ENCODE peak calls at places on chromosomes 16 and 17, in ten cellular contexts. Z is vagina, Y is ovary, U is fibroblast of pulmonary artery, I is coronary artery, X is fibroblast of lung, B is ascending aorta, D is adrenal gland, N is MM.1S, C is PC-3. R is an unnamed sample.

GRCh38 chr17:38604479-38605229 is 1.1 kb downstream of the SRCIN1 start:
- DNase-seq in Z (no peak), Y (no peak), U (no peak), I (no peak), X (no peak), B (no peak), D (no peak), N (peak), C (no peak), R (no peak)

GRCh38 chr16:23389201-23389600 is 63.8 kb downstream of the COG7 start:
- DNase-seq in Z (no peak), Y (no peak), U (no peak), I (no peak), X (no peak), B (no peak), D (no peak), N (no peak), C (no peak), R (no peak)

GRCh38 chr17:28811594-28812135 is 30.9 kb downstream of the FAM222B start:
- DNase-seq in Z (no peak), Y (no peak), U (peak), I (no peak), X (peak), B (no peak), D (no peak), N (peak), C (peak), R (peak)

GRCh38 chr16:51155199-51155607 is 4.1 kb upstream of the SALL1 start:
- DNase-seq in Z (no peak), Y (peak), U (no peak), I (no peak), X (peak), B (no peak), D (no peak), N (no peak), C (no peak), R (peak)

GRCh38 chr16:25009822-25010221 is 5.3 kb downstream of the ARHGAP17 start:
- DNase-seq in Z (no peak), Y (no peak), U (peak), I (no peak), X (peak), B (peak), D (no peak), N (no peak), C (no peak), R (peak)

GRCh38 chr17:82890926-82891678 is 51.3 kb upstream of the ZNF750 start:
- DNase-seq in Z (no peak), Y (no peak), U (no peak), I (no peak), X (no peak), B (no peak), D (no peak), N (no peak), C (no peak), R (no peak)

GRCh38 chr16:927931-928330 is 42.9 kb downstream of the LMF1 start:
- DNase-seq in Z (no peak), Y (no peak), U (no peak), I (no peak), X (no peak), B (no peak), D (no peak), N (no peak), C (no peak), R (no peak)

GRCh38 chr17:61481421-61481820 is 29.2 kb downstream of the TBX4 start:
- DNase-seq in Z (no peak), Y (no peak), U (no peak), I (peak), X (no peak), B (no peak), D (no peak), N (no peak), C (no peak), R (no peak)

GRCh38 chr16:73232555-73233422 is 184.9 kb upstream of the ZFHX3 start:
- DNase-seq in Z (peak), Y (peak), U (peak), I (peak), X (peak), B (no peak), D (no peak), N (no peak), C (peak), R (peak)

GRCh38 chr16:4814046-4814445 is 11.6 kb upstream of the ROGDI start:
- DNase-seq in Z (no peak), Y (no peak), U (no peak), I (no peak), X (no peak), B (no peak), D (no peak), N (no peak), C (no peak), R (no peak)

GRCh38 chr17:17535957-17536356 is 39.8 kb upstream of the RASD1 start:
- DNase-seq in Z (no peak), Y (no peak), U (peak), I (peak), X (peak), B (peak), D (peak), N (no peak), C (no peak), R (peak)

GRCh38 chr17:38619937-38620550 is 14.3 kb upstream of the SRCIN1 start:
- DNase-seq in Z (no peak), Y (no peak), U (no peak), I (no peak), X (no peak), B (peak), D (no peak), N (no peak), C (no peak), R (no peak)

GRCh38 chr17:27264068-27264812 is 29.7 kb upstream of the WSB1 start:
- DNase-seq in Z (no peak), Y (no peak), U (no peak), I (no peak), X (no peak), B (no peak), D (no peak), N (no peak), C (no peak), R (no peak)

GRCh38 chr17:48586355-48586924 is 3.6 kb downstream of the HOXB3 start:
- DNase-seq in Z (no peak), Y (no peak), U (no peak), I (no peak), X (peak), B (no peak), D (no peak), N (peak), C (no peak), R (no peak)

GRCh38 chr16:87821346-87822001 is 47.8 kb downstream of the SLC7A5 start:
- DNase-seq in Z (no peak), Y (no peak), U (no peak), I (no peak), X (no peak), B (no peak), D (no peak), N (no peak), C (no peak), R (no peak)

GRCh38 chr16:8740775-8741355 is 56.6 kb downstream of the TMEM186 start:
- DNase-seq in Z (no peak), Y (no peak), U (no peak), I (no peak), X (no peak), B (no peak), D (no peak), N (no peak), C (no peak), R (no peak)

GRCh38 chr17:63680700-63681099 is 19.2 kb downstream of the LIMD2 start:
- DNase-seq in Z (no peak), Y (no peak), U (no peak), I (no peak), X (no peak), B (no peak), D (no peak), N (no peak), C (no peak), R (no peak)

GRCh38 chr17:29929006-29929543 is 953 bp downstream of the SSH2 start:
- DNase-seq in Z (no peak), Y (no peak), U (peak), I (no peak), X (peak), B (no peak), D (peak), N (peak), C (peak), R (no peak)

GRCh38 chr17:61366715-61367413 is 32.8 kb upstream of the TBX2 start:
- DNase-seq in Z (no peak), Y (no peak), U (no peak), I (no peak), X (no peak), B (no peak), D (no peak), N (no peak), C (no peak), R (no peak)

GRCh38 chr16:80684906-80685305 is 119.5 kb downstream of the CDYL2 start:
- DNase-seq in Z (no peak), Y (no peak), U (no peak), I (no peak), X (no peak), B (no peak), D (no peak), N (no peak), C (no peak), R (no peak)

GRCh38 chr16:2009302-2009711 is 314 bp downstream of the ZNF598 start:
- DNase-seq in Z (no peak), Y (no peak), U (no peak), I (no peak), X (no peak), B (no peak), D (no peak), N (peak), C (no peak), R (no peak)

GRCh38 chr17:2982854-2983636 is 80.4 kb downstream of the OR1D5 start:
- DNase-seq in Z (no peak), Y (peak), U (peak), I (peak), X (peak), B (peak), D (peak), N (no peak), C (no peak), R (peak)

GRCh38 chr16:85588562-85589503 is 24.3 kb upstream of the GSE1 start:
- DNase-seq in Z (no peak), Y (no peak), U (no peak), I (no peak), X (no peak), B (no peak), D (no peak), N (no peak), C (no peak), R (no peak)

GRCh38 chr16:78515421-78515820 is 416.0 kb downstream of the WWOX start:
- DNase-seq in Z (no peak), Y (no peak), U (no peak), I (no peak), X (no peak), B (no peak), D (no peak), N (no peak), C (no peak), R (no peak)

GRCh38 chr17:17375826-17376225 is 72.7 kb downstream of the NT5M start:
- DNase-seq in Z (no peak), Y (no peak), U (peak), I (no peak), X (no peak), B (no peak), D (no peak), N (no peak), C (peak), R (peak)

GRCh38 chr17:72120878-72121163 is at the start of gene SOX9:
- DNase-seq in Z (no peak), Y (no peak), U (peak), I (peak), X (peak), B (peak), D (peak), N (peak), C (peak), R (peak)

GRCh38 chr16:80440691-80441090 is 100.1 kb upstream of the DYNLRB2 start:
- DNase-seq in Z (peak), Y (no peak), U (no peak), I (no peak), X (no peak), B (no peak), D (no peak), N (no peak), C (no peak), R (no peak)

GRCh38 chr16:87724490-87725291 is 41.1 kb downstream of the KLHDC4 start:
- DNase-seq in Z (no peak), Y (no peak), U (no peak), I (no peak), X (no peak), B (no peak), D (no peak), N (no peak), C (no peak), R (no peak)

DNA sequence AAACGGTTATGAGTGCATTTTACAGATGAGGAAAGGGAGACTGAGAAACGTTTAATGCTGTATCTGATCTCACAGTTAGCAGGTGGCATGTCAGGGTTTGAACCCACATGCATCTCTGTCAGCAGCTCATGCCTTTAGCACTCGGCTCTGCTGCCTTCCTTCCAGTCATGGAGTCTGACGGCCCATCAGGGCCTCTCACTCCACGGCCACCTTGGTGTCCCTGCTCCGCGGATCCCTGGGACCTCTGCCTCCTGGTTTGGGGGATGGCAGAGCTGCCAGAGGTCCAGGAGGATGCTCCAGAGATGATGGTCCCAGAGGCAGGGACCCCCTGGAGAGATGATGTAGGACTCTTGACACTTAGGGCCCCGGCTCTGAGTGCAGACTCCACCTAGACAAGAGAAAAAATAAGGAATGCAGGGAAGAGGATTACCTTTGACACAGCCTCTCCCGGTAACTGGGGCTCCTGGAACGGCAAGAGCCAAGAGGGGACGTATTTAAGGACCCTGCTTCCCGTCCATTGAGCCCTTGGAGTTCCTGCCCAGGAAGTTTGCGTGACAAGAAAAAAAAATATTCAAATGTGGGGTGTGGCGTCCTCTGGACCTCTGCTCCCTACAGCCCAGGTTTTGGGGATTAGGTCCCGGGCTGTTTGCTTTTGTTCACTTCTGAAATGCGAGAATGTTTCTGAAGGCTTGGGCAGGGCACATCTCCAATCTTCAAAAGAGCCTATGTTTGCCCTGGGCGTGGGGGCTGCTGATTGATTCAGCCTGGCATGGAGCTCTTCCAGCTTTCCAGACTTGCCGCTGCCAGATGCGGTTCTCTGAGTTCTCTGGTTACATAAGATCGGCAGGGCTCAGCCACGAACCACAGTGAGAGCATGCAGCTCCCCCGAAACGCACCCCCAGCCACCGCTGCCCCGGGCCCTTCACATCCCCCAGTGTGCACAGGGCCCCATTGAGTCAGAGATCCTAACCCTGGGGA is at the start of gene ALDH3A1:
- DNase-seq in Z (no peak), Y (no peak), U (no peak), I (no peak), X (no peak), B (no peak), D (no peak), N (no peak), C (peak), R (peak)
- H3K4me3 ChIP-seq in Z (no peak), Y (no peak), U (no peak), I (no peak), X (no peak), B (no peak), D (no peak), N (no peak), C (peak), R (no peak)

DNA sequence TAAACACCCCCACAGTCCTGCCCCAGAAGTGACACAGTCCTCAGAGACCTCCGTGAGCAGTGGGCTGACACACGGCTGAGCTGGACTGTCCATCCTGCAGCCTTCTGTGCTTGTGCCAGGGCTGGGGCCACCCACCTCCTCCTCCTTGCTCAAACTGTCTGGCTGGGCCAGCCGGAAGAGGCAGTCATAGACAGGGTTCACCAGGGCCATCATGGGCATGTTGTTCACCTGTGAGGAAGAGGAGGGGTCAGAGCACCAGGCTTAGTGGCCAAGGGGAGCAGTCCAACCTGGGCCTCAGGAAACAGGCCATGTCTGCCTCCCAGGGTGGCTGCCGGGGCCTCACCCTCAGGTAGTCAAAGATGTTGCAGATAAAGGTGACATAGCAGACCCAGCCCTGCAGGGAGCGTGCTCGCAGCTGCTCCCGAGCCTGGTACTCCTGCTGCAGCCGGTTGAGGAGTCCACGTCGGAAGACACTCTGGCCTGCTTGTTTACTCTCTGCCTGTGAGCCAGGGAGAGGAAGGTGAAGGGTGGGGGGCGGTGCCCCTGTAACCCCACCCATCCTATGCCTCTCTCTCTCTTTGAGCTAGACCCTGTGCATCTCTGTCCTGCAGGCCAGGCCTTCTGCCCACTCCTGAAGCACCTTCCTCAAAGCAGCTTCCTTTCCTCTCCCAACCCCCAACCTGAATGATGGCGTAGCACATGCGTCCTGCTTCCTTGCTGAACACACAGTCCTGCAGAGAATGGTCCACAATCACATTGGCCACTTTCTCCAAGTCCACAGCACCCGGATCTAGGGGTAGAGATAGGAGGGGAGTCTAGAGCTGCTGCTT is 3.4 kb downstream of the MIF4GD start:
- DNase-seq in Z (no peak), Y (no peak), U (no peak), I (no peak), X (no peak), B (no peak), D (no peak), N (no peak), C (peak), R (no peak)
- TF ChIP-seq CTCF in Z (no peak), Y (no peak), U (no peak), I (no peak), X (no peak), B (no peak), D (no peak), N (no peak), C (peak), R (no peak)

GRCh38 chr17:70924776-70925175 is 755.4 kb downstream of the KCNJ2 start:
- DNase-seq in Z (no peak), Y (no peak), U (no peak), I (no peak), X (no peak), B (no peak), D (no peak), N (no peak), C (no peak), R (no peak)

GRCh38 chr17:70919241-70919640 is 749.9 kb downstream of the KCNJ2 start:
- DNase-seq in Z (no peak), Y (no peak), U (no peak), I (no peak), X (no peak), B (no peak), D (no peak), N (no peak), C (no peak), R (no peak)

GRCh38 chr17:70916469-70916868 is 747.1 kb downstream of the KCNJ2 start:
- DNase-seq in Z (no peak), Y (no peak), U (no peak), I (no peak), X (no peak), B (no peak), D (no peak), N (no peak), C (no peak), R (no peak)

DNA sequence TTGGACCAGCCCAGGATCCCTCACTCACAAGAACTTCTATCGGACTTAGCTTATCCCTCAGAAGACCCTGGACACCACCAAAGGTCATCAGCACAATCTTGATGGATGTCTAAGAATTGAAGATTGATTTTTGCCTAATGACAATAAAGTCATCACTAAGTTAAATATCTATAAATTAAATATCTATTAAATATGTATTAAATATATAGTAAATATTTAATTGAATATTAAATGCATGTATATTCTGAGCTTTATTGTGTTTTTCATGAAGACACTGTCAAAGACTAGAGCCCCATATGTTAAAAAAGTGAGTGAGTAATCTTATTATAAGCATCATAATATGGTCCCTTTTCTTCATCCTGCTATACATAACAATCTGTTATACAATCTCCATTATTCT is 751.1 kb downstream of the KCNJ2 start:
- DNase-seq in Z (no peak), Y (no peak), U (no peak), I (no peak), X (no peak), B (no peak), D (no peak), N (no peak), C (no peak), R (no peak)
- H3K4me3 ChIP-seq in Z (no peak), Y (no peak), U (no peak), I (no peak), X (no peak), B (no peak), D (no peak), N (no peak), C (no peak), R (no peak)

GRCh38 chr16:21614896-21615295 is 15.5 kb downstream of the METTL9 start:
- DNase-seq in Z (no peak), Y (no peak), U (no peak), I (no peak), X (no peak), B (no peak), D (no peak), N (no peak), C (no peak), R (no peak)
- TF ChIP-seq CTCF in Z (no peak), Y (no peak), U (no peak), I (no peak), X (no peak), B (no peak), D (no peak), N (no peak), C (peak), R (no peak)

GRCh38 chr17:21043296-21044232 is 753 bp upstream of the USP22 start:
- DNase-seq in Z (peak), Y (peak), U (peak), I (no peak), X (peak), B (peak), D (peak), N (peak), C (peak), R (peak)

GRCh38 chr17:21044971-21045370 is 2.2 kb upstream of the USP22 start:
- DNase-seq in Z (no peak), Y (peak), U (no peak), I (no peak), X (no peak), B (no peak), D (no peak), N (no peak), C (no peak), R (no peak)

GRCh38 chr17:21042434-21043295 is at the start of gene USP22:
- DNase-seq in Z (no peak), Y (no peak), U (no peak), I (peak), X (no peak), B (no peak), D (no peak), N (no peak), C (no peak), R (no peak)

GRCh38 chr17:21039839-21040575 is 2.8 kb downstream of the USP22 start:
- DNase-seq in Z (peak), Y (peak), U (peak), I (no peak), X (peak), B (no peak), D (no peak), N (peak), C (peak), R (peak)

GRCh38 chr17:21041753-21042433 is 918 bp downstream of the USP22 start:
- DNase-seq in Z (peak), Y (peak), U (peak), I (peak), X (peak), B (peak), D (peak), N (peak), C (peak), R (peak)
- H3K4me3 ChIP-seq in Z (peak), Y (peak), U (peak), I (peak), X (peak), B (peak), D (peak), N (peak), C (peak), R (peak)

R was measured in AG10803.